ENCODE peak calls at places on chromosomes 1 and 21, in nine cellular contexts. F is OCI-LY7; B is aorta; O is CD4-positive, CD25-positive, alpha-beta regulatory T cell; X is sigmoid colon; P is left ventricle myocardium inferior; Z is lower lobe of right lung; L is neural progenitor cell; T is effector memory CD4-positive, alpha-beta T cell. K is an unnamed sample. For H3K4me1, the result is how much of the 10 kb centered on the place peaks cover.

GRCh38 chr1:245702346-245702745 is 547.6 kb downstream of the KIF26B start:
- DNase-seq in O (no peak), T (no peak), F (no peak), X (no peak), Z (no peak), P (no peak), L (no peak), B (no peak), K (no peak)

GRCh38 chr1:29643281-29643680 is 407.0 kb downstream of the PTPRU start:
- DNase-seq in P (no peak), B (no peak), F (no peak), O (no peak), T (no peak), L (no peak), Z (no peak), X (no peak), K (no peak)

GRCh38 chr1:9340864-9341263 is 48.2 kb downstream of the SPSB1 start:
- DNase-seq in B (no peak), T (no peak), P (no peak), L (no peak), X (no peak), F (no peak), Z (no peak), O (no peak), K (no peak)

GRCh38 chr1:36411674-36412648 is 14.3 kb upstream of the LSM10 start:
- DNase-seq in B (no peak), L (peak), T (peak), X (no peak), Z (no peak), F (no peak), O (peak), P (no peak), K (peak)

GRCh38 chr1:175470591-175470990 is 272.8 kb downstream of the TNR start:
- DNase-seq in O (no peak), T (no peak), L (no peak), B (no peak), X (no peak), F (no peak), Z (no peak), P (no peak), K (no peak)

GRCh38 chr1:46537651-46538050 is 13.8 kb downstream of the KNCN start:
- DNase-seq in L (no peak), Z (no peak), O (no peak), P (no peak), T (no peak), B (no peak), F (no peak), X (no peak), K (no peak)

GRCh38 chr1:190464686-190465085 is 13.0 kb downstream of the BRINP3 start:
- DNase-seq in T (no peak), O (no peak), Z (no peak), L (no peak), X (no peak), P (no peak), F (no peak), B (no peak), K (no peak)

GRCh38 chr1:35971601-35972000 is 40.7 kb downstream of the AGO3 start:
- DNase-seq in F (no peak), T (no peak), B (no peak), X (no peak), L (no peak), Z (no peak), P (no peak), O (no peak), K (no peak)

GRCh38 chr1:66400660-66401059 is 133.3 kb upstream of the SGIP1 start:
- DNase-seq in L (no peak), X (no peak), T (no peak), B (no peak), P (no peak), Z (no peak), O (no peak), F (peak), K (no peak)

GRCh38 chr1:165837838-165838364 is 10.5 kb downstream of the UCK2 start:
- DNase-seq in Z (no peak), F (no peak), X (no peak), B (no peak), L (no peak), O (no peak), T (no peak), P (no peak), K (no peak)

GRCh38 chr1:145885738-145886287 is at the start of gene ANKRD35:
- DNase-seq in B (peak), L (peak), Z (peak), F (peak), T (peak), O (peak), P (peak), X (peak), K (peak)

GRCh38 chr1:55049271-55049913 is 10.0 kb downstream of the PCSK9 start:
- DNase-seq in O (no peak), T (no peak), X (no peak), F (no peak), L (no peak), B (peak), Z (no peak), P (no peak), K (no peak)

GRCh38 chr21:34986561-34987533 is 62.3 kb downstream of the RUNX1 start:
- DNase-seq in L (peak), X (peak), P (no peak), O (peak), F (no peak), B (no peak), Z (no peak), T (peak), K (peak)

GRCh38 chr1:169694304-169694703 is 17.1 kb downstream of the SELL start:
- DNase-seq in Z (no peak), O (peak), T (peak), X (no peak), F (peak), P (no peak), B (no peak), L (no peak), K (no peak)
- H3K4me1 ChIP-seq in Z (under half), O (half or more), T (half or more), X (under half), F (half or more), P (under half), B (under half), L (under half), K (under half)

GRCh38 chr1:1777950-1778826 is at the start of gene NADK:
- DNase-seq in B (peak), X (peak), T (peak), F (peak), O (peak), L (peak), Z (peak), P (peak), K (peak)
- H3K4me1 ChIP-seq in B (under half), X (half or more), T (under half), F (half or more), O (half or more), L (under half), Z (half or more), P (half or more), K (under half)

GRCh38 chr1:52343982-52344381 is 22.0 kb downstream of the CC2D1B start:
- DNase-seq in P (no peak), F (no peak), O (no peak), L (no peak), T (no peak), X (no peak), Z (no peak), B (no peak), K (no peak)
- H3K4me1 ChIP-seq in P (under half), F (under half), O (under half), L (under half), T (under half), X (under half), Z (under half), B (under half), K (under half)

GRCh38 chr1:109396513-109396839 is 1.2 kb downstream of the SORT1 start:
- DNase-seq in X (no peak), Z (no peak), B (no peak), F (no peak), P (no peak), L (no peak), O (no peak), T (no peak), K (no peak)
- H3K4me1 ChIP-seq in X (half or more), Z (half or more), B (under half), F (half or more), P (half or more), L (under half), O (under half), T (under half), K (under half)

DNA sequence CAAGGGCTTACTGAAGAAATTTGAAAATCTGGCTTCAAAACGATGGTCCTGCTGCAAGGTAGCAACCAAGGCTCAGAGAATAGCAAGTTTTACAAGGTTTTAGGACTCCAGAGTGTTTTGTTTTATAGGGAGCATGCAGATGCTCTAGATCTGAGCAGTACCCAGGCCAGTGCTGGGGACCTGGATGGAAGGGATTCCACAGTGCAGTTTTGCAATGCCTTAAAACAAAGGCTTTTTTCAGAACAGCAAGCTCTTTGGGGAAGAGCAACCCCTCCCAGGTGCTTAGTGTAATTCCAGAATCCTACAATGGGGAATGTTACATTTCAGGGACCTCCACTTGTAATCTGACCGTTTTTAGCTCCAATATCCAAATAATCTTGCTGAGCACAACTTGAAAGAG is 6.7 kb downstream of the ROR1 start:
- DNase-seq in Z (no peak), T (no peak), L (peak), O (no peak), F (no peak), P (no peak), B (no peak), X (no peak), K (no peak)
- H3K4me1 ChIP-seq in Z (under half), T (under half), L (half or more), O (under half), F (under half), P (half or more), B (under half), X (half or more), K (under half)

GRCh38 chr1:183912265-183912886 is 107.5 kb downstream of the RGL1 start:
- DNase-seq in P (no peak), Z (no peak), F (peak), O (peak), B (no peak), T (no peak), L (no peak), X (no peak), K (no peak)
- H3K4me1 ChIP-seq in P (under half), Z (under half), F (under half), O (under half), B (under half), T (under half), L (under half), X (under half), K (under half)

DNA sequence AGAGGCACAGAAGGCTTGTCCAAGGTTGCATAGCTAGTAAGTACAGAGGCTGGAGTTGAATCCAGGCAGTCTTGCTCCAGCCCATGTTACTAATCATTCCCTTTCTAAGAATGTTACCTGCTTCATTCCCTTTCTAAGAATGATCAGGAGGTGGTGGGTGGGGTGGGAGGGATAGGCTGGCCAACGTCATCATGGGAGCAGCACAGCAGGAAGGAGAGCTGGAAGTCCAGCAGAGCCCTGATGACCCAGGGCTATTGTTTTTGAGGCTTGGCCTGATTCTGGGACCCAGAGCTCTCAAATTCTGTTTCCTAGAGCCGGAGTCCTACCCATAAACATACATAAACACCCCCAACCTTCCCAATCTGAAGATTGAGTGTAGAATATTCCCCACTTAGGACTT is 11.8 kb upstream of the CSF1 start:
- DNase-seq in P (no peak), F (no peak), L (no peak), Z (no peak), T (no peak), O (no peak), X (no peak), B (no peak), K (no peak)
- H3K4me1 ChIP-seq in P (half or more), F (under half), L (under half), Z (half or more), T (under half), O (under half), X (under half), B (under half), K (under half)

DNA sequence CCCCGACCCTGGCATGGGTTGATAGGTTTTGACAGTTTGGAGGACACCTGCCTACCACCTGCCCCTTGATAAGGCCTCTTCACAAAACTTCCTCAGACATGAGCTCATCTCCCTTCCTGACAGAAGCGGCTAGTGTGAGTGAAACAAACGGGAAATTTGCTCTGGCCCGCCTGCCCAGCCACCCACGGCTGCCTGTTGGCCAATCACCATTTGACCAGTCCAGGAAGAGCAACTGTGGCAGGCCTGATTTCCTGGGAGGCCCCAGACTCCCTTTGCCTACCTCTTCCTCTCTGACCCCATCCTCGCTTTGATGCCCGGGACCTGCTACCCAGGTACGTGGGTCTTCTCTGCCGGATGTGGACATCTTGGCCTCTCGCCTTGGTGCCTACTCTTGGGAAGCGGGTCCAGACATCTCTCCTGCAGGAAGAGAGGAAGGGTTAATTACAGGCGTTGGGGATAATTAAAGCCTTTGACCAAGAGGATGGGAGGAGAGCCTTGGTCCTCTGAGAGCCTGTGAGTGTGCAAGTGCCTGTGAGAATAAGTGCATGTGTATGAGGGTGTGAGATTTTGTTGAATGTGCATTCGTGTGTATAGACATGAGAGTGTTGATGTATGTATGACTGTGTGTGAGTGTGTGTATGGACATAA is 1.1 kb upstream of the EPHA2 start:
- DNase-seq in B (peak), L (no peak), X (no peak), P (no peak), T (no peak), O (no peak), F (no peak), Z (no peak), K (peak)
- H3K4me1 ChIP-seq in B (under half), L (under half), X (under half), P (under half), T (half or more), O (half or more), F (under half), Z (under half), K (under half)

DNA sequence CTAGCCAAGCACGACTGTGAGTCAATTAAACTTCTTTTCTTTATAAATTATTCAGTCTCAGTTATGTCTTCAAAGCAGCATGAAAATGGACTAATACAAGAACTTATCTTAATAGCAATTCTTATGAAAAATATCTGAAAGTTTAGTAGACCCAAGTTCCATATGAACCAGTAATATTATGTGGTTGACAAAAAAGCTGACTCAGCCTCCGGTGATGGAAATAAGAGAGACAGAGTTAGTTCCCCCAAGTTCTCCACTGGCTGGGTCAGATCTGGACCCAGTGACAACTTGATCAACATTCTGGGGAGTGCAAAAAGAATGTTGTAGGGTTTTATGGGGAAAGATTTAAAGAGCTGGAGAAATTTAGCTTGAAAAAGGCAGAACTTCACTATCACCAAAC is 72.5 kb upstream of the DNAH14 start:
- DNase-seq in P (no peak), F (no peak), L (no peak), O (no peak), T (no peak), Z (no peak), X (no peak), B (no peak), K (no peak)
- H3K4me1 ChIP-seq in P (under half), F (under half), L (under half), O (under half), T (under half), Z (under half), X (under half), B (under half), K (under half)

DNA sequence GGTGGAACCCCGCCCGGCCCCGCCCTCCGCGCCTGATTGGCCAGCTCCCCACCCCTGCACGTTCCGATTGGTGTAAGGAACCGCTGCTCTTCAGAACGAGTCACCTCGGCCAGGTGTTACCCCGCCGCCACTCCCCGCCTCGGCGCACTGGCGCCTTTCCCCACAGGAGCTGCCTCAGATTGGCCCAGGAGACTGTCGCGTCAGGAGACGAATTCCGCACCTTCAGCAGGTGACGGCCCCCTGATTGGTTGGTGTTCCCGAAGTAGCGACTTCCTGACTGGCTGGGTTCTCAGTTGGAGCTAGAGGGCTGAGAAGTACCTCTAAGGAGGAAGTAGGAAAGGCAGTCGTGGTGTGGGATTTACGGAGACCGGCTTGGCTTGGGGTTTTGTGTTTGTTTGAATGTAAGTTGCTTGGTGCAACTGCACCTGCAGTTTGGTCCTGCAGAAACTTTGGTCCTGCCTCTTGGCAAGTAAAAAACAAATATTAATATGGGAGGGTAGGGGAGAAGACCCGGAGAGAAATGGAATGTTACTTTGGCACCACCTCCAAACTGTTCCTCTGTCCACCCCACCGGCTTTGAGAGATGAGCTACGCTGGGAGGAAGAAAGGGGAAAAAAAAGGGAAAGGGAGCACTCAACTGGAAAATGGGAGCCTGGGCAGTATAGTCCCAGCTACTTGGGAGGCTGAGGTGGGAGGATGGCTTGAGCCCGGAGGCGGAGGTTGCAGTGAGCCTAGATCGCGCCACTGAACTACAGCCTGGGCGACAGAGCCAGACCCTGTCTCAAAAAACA is 411 bp upstream of the F11R start:
- DNase-seq in Z (peak), P (peak), F (peak), X (peak), B (peak), O (peak), T (peak), L (peak), K (no peak)
- H3K4me1 ChIP-seq in Z (under half), P (under half), F (under half), X (under half), B (under half), O (under half), T (under half), L (under half), K (under half)